ENCODE peak calls at places on chromosomes 2 and 18, in five cellular contexts. K is K562, W is fibroblast of villous mesenchyme, P is adrenal gland, B is ovary. S is an unnamed sample.

GRCh38 chr2:179235463-179236108 is 29.0 kb downstream of the SESTD1 start:
- DNase-seq in P (no peak), B (no peak), W (peak), K (no peak), S (no peak)

GRCh38 chr2:149994057-149994728 is 406.6 kb upstream of the MMADHC start:
- DNase-seq in P (no peak), W (peak), K (no peak), B (no peak), S (peak)

GRCh38 chr2:71850306-71850801 is 297.3 kb downstream of the CYP26B1 start:
- DNase-seq in K (no peak), P (peak), B (no peak), W (no peak), S (no peak)

GRCh38 chr2:143937563-143938346 is 582.2 kb downstream of the ZEB2 start:
- DNase-seq in B (peak), K (no peak), P (no peak), W (peak), S (peak)

GRCh38 chr2:12167525-12168317 is 421.3 kb downstream of the LPIN1 start:
- DNase-seq in W (no peak), P (no peak), K (no peak), B (no peak), S (no peak)

GRCh38 chr18:63961430-63961980 is 8.4 kb upstream of the SERPINB8 start:
- DNase-seq in B (no peak), W (no peak), P (no peak), K (no peak), S (no peak)

GRCh38 chr18:79321625-79322024 is 74.1 kb upstream of the NFATC1 start:
- DNase-seq in B (no peak), K (no peak), P (no peak), W (peak), S (no peak)

GRCh38 chr18:79637921-79638855 is 41.4 kb upstream of the CTDP1 start:
- DNase-seq in B (no peak), K (no peak), W (no peak), P (no peak), S (no peak)

GRCh38 chr2:234593636-234594035 is 96.8 kb upstream of the ARL4C start:
- DNase-seq in B (no peak), W (peak), P (no peak), K (no peak), S (no peak)

GRCh38 chr2:175097297-175097696 is 70.7 kb downstream of the ATF2 start:
- DNase-seq in P (no peak), B (no peak), K (no peak), W (peak), S (no peak)

GRCh38 chr2:100405403-100406119 is 11.9 kb downstream of the CHST10 start:
- DNase-seq in K (no peak), P (peak), W (no peak), B (no peak), S (no peak)

GRCh38 chr2:120783371-120783791 is 47.7 kb downstream of the GLI2 start:
- DNase-seq in B (no peak), W (no peak), P (no peak), K (no peak), S (no peak)

GRCh38 chr2:142142595-142142994 is 11.8 kb upstream of the LRP1B start:
- DNase-seq in B (no peak), K (no peak), P (no peak), W (no peak), S (no peak)

GRCh38 chr2:69693472-69694450 is 48.2 kb upstream of the ANXA4 start:
- DNase-seq in K (no peak), P (no peak), W (no peak), B (no peak), S (no peak)

GRCh38 chr2:238290715-238291549 is 2.5 kb upstream of the PER2 start:
- DNase-seq in B (no peak), K (no peak), P (no peak), W (no peak), S (no peak)

GRCh38 chr18:22900558-22901183 is 32.5 kb upstream of the RBBP8 start:
- DNase-seq in B (no peak), P (no peak), K (no peak), W (no peak), S (no peak)

GRCh38 chr2:174593574-174594203 is 3.9 kb downstream of the WIPF1 start:
- DNase-seq in K (no peak), W (peak), P (peak), B (no peak), S (no peak)

GRCh38 chr2:223613017-223613950 is 11.1 kb upstream of the SCG2 start:
- DNase-seq in P (peak), B (peak), W (peak), K (peak), S (peak)

GRCh38 chr2:9398881-9399805 is 24.2 kb downstream of the ITGB1BP1 start:
- DNase-seq in K (no peak), W (peak), P (no peak), B (no peak), S (no peak)

GRCh38 chr2:111162718-111163331 is 42.1 kb downstream of the BCL2L11 start:
- DNase-seq in W (peak), K (no peak), B (no peak), P (no peak), S (no peak)

GRCh38 chr18:48859311-48860275 is 91.2 kb downstream of the SMAD7 start:
- DNase-seq in W (no peak), B (peak), K (no peak), P (peak), S (no peak)

GRCh38 chr2:64913357-64913869 is 75.8 kb upstream of the SLC1A4 start:
- DNase-seq in B (no peak), K (peak), P (no peak), W (no peak), S (peak)

GRCh38 chr2:201837391-201837790 is 31.1 kb downstream of the CDK15 start:
- DNase-seq in P (no peak), K (no peak), B (no peak), W (no peak), S (no peak)

GRCh38 chr2:112277591-112278220 is 2.3 kb downstream of the ZC3H6 start:
- DNase-seq in K (no peak), W (no peak), P (no peak), B (no peak), S (no peak)

GRCh38 chr18:12765127-12765526 is 62.3 kb downstream of the PSMG2 start:
- DNase-seq in P (no peak), K (no peak), B (no peak), W (no peak), S (no peak)

GRCh38 chr2:69946351-69947077 is 14.9 kb downstream of the ASPRV1 start:
- DNase-seq in W (peak), B (no peak), K (no peak), P (no peak), S (peak)

GRCh38 chr2:219454217-219454616 is 19.6 kb downstream of the SPEG start:
- DNase-seq in K (no peak), W (no peak), P (no peak), B (no peak), S (no peak)

GRCh38 chr2:42360890-42361727 is at the start of gene COX7A2L:
- DNase-seq in W (peak), B (peak), K (peak), P (peak), S (peak)

GRCh38 chr18:35876243-35876642 is 96.2 kb upstream of the RMP24 start:
- DNase-seq in B (no peak), W (no peak), K (no peak), P (no peak), S (no peak)

GRCh38 chr18:527136-527535 is 26.6 kb upstream of the COLEC12 start:
- DNase-seq in P (no peak), B (no peak), K (no peak), W (peak), S (no peak)

GRCh38 chr2:190678444-190679162 is 29.7 kb downstream of the NAB1 start:
- DNase-seq in W (no peak), P (no peak), B (no peak), K (no peak), S (no peak)

GRCh38 chr18:11115268-11115667 is 34.1 kb downstream of the PIEZO2 start:
- DNase-seq in P (no peak), W (peak), K (no peak), B (no peak), S (no peak)

GRCh38 chr2:15145919-15146318 is 415.2 kb downstream of the NBAS start:
- DNase-seq in B (no peak), K (no peak), W (no peak), P (no peak), S (no peak)

GRCh38 chr2:171431677-171432167 is 2.1 kb downstream of the METTL8 start:
- DNase-seq in P (no peak), W (no peak), B (peak), K (no peak), S (no peak)

GRCh38 chr2:128416781-128417180 is 98.1 kb upstream of the HS6ST1 start:
- DNase-seq in K (no peak), W (no peak), B (no peak), P (peak), S (no peak)

GRCh38 chr2:162300271-162300670 is 18.2 kb downstream of the IFIH1 start:
- DNase-seq in P (no peak), W (peak), B (no peak), K (no peak), S (no peak)

GRCh38 chr2:111031546-111032484 is 88.9 kb upstream of the BCL2L11 start:
- DNase-seq in K (no peak), P (no peak), B (no peak), W (no peak), S (no peak)

DNA sequence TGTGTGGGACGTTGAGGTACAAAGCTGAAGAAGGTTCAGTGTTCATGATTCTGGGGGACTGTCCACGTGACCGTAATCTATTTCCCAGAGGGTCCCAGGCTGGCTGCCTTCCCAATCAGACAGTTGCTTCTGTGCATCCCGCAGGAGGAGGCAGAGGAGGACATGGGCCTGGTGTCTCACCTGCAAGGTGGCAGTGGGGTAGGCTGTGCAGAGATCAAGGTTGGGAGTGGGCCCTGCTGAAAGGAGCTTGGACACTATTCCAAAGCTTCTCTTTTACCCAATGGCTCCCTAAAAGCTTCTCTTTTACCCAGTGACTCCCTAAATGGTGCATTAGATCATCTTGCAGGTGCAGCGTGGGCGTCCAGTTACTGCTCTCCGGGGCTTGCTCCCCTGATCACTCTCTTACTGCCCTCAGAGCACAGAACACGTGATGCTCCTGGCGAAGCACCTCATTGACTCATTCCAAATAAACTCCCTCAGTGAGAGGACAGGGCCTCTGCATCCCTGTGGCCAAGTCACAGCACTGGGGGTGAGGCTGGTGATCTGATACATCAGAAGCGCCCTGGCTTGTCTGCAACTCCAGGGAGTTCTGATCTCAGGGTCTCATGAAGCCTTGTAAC is 41.5 kb downstream of the RNF144A start:
- DNase-seq in W (no peak), P (peak), B (no peak), K (no peak), S (no peak)
- TF ChIP-seq CTCF in W (no peak), P (no peak), B (no peak), K (no peak), S (no peak)

GRCh38 chr2:44060990-44061389 is 65.2 kb upstream of the LRPPRC start:
- DNase-seq in B (no peak), P (no peak), K (no peak), W (no peak), S (no peak)

GRCh38 chr2:44061469-44061868 is 65.7 kb upstream of the LRPPRC start:
- DNase-seq in P (no peak), W (no peak), B (no peak), K (no peak), S (no peak)

GRCh38 chr2:44063007-44063406 is 67.2 kb upstream of the LRPPRC start:
- DNase-seq in W (no peak), K (no peak), B (no peak), P (no peak), S (no peak)

GRCh38 chr2:44056947-44057346 is 61.2 kb upstream of the LRPPRC start:
- DNase-seq in K (no peak), P (no peak), B (no peak), W (no peak), S (no peak)

DNA sequence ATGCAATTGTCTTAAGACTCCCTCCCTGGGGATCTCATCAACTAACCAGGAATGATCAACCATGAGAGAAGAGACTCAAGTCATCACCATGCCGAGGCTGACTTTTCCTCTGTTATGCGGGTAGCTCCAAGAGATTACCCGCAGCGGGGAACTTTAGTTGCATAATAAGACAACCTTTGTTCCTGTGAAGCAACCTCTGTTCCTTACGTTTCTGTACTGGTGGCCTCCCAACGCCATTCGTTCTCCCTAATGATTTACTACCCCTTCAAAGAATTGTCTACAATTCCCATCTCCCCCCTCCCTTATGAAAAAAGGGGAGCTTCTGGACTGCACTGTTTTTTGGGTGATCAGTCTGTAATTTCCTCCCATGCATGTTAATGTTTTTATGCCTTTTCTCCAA is 66.1 kb upstream of the LRPPRC start:
- DNase-seq in P (no peak), B (no peak), W (no peak), K (no peak), S (no peak)
- TF ChIP-seq CTCF in P (no peak), B (no peak), W (no peak), K (no peak), S (no peak)

DNA sequence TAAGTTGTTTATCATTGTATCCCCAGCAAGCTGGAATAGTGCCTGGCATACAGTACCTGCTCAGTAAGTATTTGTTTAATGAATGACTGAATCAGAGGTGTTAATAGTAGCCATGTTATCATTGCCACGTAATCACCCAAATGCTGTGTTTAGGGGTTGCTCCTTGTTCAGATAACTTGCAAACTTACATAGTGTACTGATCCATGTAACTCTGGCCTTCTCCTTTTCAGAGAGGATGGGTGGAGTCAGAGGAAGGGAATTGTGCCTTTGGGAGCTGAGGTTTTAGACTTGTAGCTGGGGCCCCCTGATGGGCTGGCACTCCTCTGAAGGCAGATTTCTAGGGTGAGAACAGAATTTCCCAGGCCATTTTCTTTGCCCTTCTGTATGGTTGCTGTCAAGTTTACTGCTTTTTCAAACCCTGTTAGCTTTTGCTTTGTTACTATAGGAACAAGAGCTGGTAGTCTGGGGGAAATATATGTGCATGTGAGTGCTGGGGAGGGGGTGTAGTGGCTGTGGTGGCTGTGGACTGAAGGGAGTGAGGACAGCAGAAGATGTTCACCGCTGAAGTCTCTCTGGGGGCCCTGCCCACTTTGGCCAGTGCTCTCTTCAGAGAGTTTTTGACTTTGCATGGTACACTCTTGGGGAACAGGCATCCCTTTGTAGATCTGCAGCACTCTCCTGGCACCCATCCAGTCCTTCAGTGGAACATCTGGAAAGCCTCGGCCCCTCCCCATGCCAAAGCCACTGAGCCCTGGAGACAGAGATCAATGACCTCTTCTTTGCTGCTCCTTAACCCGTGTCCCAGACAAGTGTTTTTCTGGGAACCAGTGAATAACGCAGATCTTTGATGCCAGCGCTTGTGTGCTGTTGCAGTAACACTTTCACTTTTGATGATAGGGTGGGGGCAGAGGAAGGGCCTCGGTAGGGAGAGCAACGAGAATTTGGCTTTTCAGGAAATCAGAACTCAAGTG is 208.9 kb downstream of the PRKCE start:
- DNase-seq in B (peak), K (no peak), P (peak), W (peak), S (no peak)
- TF ChIP-seq CTCF in B (no peak), K (no peak), P (no peak), W (peak), S (no peak)

GRCh38 chr2:137659616-137660015 is 304.7 kb upstream of the HNMT start:
- DNase-seq in K (no peak), W (no peak), P (no peak), B (no peak), S (peak)
- TF ChIP-seq CTCF in K (no peak), W (no peak), P (no peak), B (no peak), S (no peak)

GRCh38 chr2:193965263-193965662 is 1691.8 kb upstream of the SLC39A10 start:
- DNase-seq in K (no peak), W (no peak), P (no peak), B (no peak), S (no peak)

GRCh38 chr2:193966590-193966989 is 1690.4 kb upstream of the SLC39A10 start:
- DNase-seq in B (no peak), W (peak), K (no peak), P (no peak), S (peak)

GRCh38 chr2:193963472-193964119 is 1693.4 kb upstream of the SLC39A10 start:
- DNase-seq in P (no peak), K (no peak), B (no peak), W (peak), S (peak)
- TF ChIP-seq CTCF in P (no peak), K (no peak), B (no peak), W (peak), S (peak)

GRCh38 chr2:168155036-168155435 is 92.4 kb downstream of the STK39 start:
- DNase-seq in W (peak), K (no peak), B (no peak), P (no peak), S (no peak)

GRCh38 chr2:168155680-168156079 is 91.7 kb downstream of the STK39 start:
- DNase-seq in P (no peak), B (no peak), K (no peak), W (no peak), S (no peak)

GRCh38 chr2:168156661-168157060 is 90.7 kb downstream of the STK39 start:
- DNase-seq in B (no peak), P (peak), K (no peak), W (peak), S (no peak)

GRCh38 chr2:168149431-168149830 is 98.0 kb downstream of the STK39 start:
- DNase-seq in B (no peak), W (peak), K (no peak), P (no peak), S (no peak)

GRCh38 chr2:168152902-168153301 is 94.5 kb downstream of the STK39 start:
- DNase-seq in P (no peak), K (no peak), W (no peak), B (no peak), S (no peak)
- TF ChIP-seq CTCF in P (no peak), K (no peak), W (no peak), B (no peak), S (no peak)

GRCh38 chr2:231391981-231392380 is 3.5 kb upstream of the B3GNT7 start:
- DNase-seq in K (no peak), B (no peak), W (no peak), P (no peak), S (no peak)

GRCh38 chr2:231392431-231393148 is 2.9 kb upstream of the B3GNT7 start:
- DNase-seq in B (no peak), K (no peak), W (no peak), P (no peak), S (no peak)

GRCh38 chr2:231395188-231396057 is at the start of gene B3GNT7:
- DNase-seq in W (no peak), K (no peak), P (no peak), B (peak), S (peak)

GRCh38 chr2:231394201-231395141 is 1.0 kb upstream of the B3GNT7 start:
- DNase-seq in P (no peak), B (no peak), W (no peak), K (no peak), S (no peak)

GRCh38 chr2:231393149-231394131 is 2.1 kb upstream of the B3GNT7 start:
- DNase-seq in B (no peak), W (no peak), P (peak), K (no peak), S (no peak)
- TF ChIP-seq CTCF in B (no peak), W (peak), P (peak), K (peak), S (peak)

DNA sequence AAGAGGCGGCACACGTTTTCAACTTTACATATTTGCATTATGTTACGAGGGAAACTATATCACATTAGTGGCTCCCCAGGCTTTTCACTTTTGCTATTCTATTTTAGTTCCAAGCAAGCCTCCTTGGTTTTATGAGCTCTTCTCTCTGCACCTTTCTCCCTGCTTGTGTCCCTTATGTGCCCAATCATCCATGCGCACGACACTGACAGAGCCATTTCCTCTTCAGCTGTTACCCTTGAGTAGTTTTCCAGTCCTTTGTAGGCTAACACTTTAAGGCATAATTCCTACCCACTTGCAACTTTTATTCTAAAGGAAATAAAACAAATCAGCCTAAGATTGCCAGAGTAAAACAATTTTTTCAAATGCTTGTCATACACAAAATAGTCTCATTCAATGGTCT is 154.3 kb downstream of the TCF4 start:
- DNase-seq in W (no peak), P (no peak), K (no peak), B (no peak), S (no peak)
- TF ChIP-seq CTCF in W (no peak), P (no peak), K (no peak), B (no peak), S (no peak)

S was measured in Calu3.